ENCODE peak calls at places on chromosomes 13 and 19, in five cellular contexts. One of them, this sample, is unnamed.

GRCh38 chr19:54573330-54573872 is at the start of gene LILRA2:
- DNase-seq in NT2/D1: no peak
- DNase-seq in H1: no peak
- DNase-seq in SK-N-SH: no peak
- DNase-seq in GM12878: no peak
- DNase-seq in this sample: no peak

GRCh38 chr13:93235258-93236015 is 8.8 kb downstream of the GPC6 start:
- DNase-seq in GM12878: no peak
- DNase-seq in NT2/D1: no peak
- DNase-seq in H1: no peak
- DNase-seq in SK-N-SH: no peak
- DNase-seq in this sample: no peak

GRCh38 chr19:13117772-13118423 is at the start of gene NACC1:
- DNase-seq in SK-N-SH: peak; percentile 99
- DNase-seq in H1: peak; percentile 87
- DNase-seq in GM12878: no peak
- DNase-seq in NT2/D1: peak; percentile 80
- DNase-seq in this sample: peak; percentile 89

GRCh38 chr13:34926513-34926912 is 15.6 kb upstream of the NBEA start:
- DNase-seq in H1: no peak
- DNase-seq in GM12878: no peak
- DNase-seq in SK-N-SH: no peak
- DNase-seq in NT2/D1: no peak
- DNase-seq in this sample: no peak

GRCh38 chr13:25281193-25281936 is 5.9 kb downstream of the MTMR6 start:
- DNase-seq in NT2/D1: no peak
- DNase-seq in GM12878: peak; percentile 45
- DNase-seq in H1: no peak
- DNase-seq in SK-N-SH: no peak
- DNase-seq in this sample: no peak

GRCh38 chr13:44266305-44266704 is 107.3 kb upstream of the SERP2 start:
- DNase-seq in NT2/D1: no peak
- DNase-seq in GM12878: no peak
- DNase-seq in H1: no peak
- DNase-seq in SK-N-SH: no peak
- DNase-seq in this sample: no peak

GRCh38 chr13:110398564-110399507 is 91.8 kb downstream of the COL4A2 start:
- DNase-seq in GM12878: no peak
- DNase-seq in NT2/D1: no peak
- DNase-seq in H1: no peak
- DNase-seq in SK-N-SH: no peak
- DNase-seq in this sample: no peak

GRCh38 chr19:2579678-2580280 is 103.9 kb downstream of the GADD45B start:
- DNase-seq in H1: no peak
- DNase-seq in SK-N-SH: no peak
- DNase-seq in NT2/D1: no peak
- DNase-seq in GM12878: no peak
- DNase-seq in this sample: no peak

GRCh38 chr13:27915301-27916207 is 4.2 kb upstream of the PDX1 start:
- DNase-seq in SK-N-SH: no peak
- DNase-seq in NT2/D1: no peak
- DNase-seq in H1: peak; percentile 39
- DNase-seq in GM12878: no peak
- DNase-seq in this sample: no peak

GRCh38 chr19:41265376-41266153 is 1.4 kb downstream of the HNRNPUL1 start:
- DNase-seq in GM12878: no peak
- DNase-seq in NT2/D1: no peak
- DNase-seq in SK-N-SH: peak; percentile 27
- DNase-seq in H1: no peak
- DNase-seq in this sample: no peak

GRCh38 chr19:48680436-48681126 is 7.8 kb upstream of the NTN5 start:
- DNase-seq in SK-N-SH: no peak
- DNase-seq in H1: no peak
- DNase-seq in GM12878: no peak
- DNase-seq in NT2/D1: no peak
- DNase-seq in this sample: no peak

GRCh38 chr19:11658954-11659353 is 61.7 kb downstream of the ZNF627 start:
- DNase-seq in H1: no peak
- DNase-seq in NT2/D1: no peak
- DNase-seq in SK-N-SH: no peak
- DNase-seq in GM12878: no peak
- DNase-seq in this sample: no peak

GRCh38 chr19:16273005-16273404 is 51.6 kb upstream of the KLF2 start:
- DNase-seq in GM12878: no peak
- DNase-seq in NT2/D1: peak; percentile 30
- DNase-seq in H1: no peak
- DNase-seq in SK-N-SH: no peak
- DNase-seq in this sample: no peak

GRCh38 chr19:47280183-47280797 is 5.6 kb downstream of the INAFM1 start:
- DNase-seq in SK-N-SH: peak; percentile 51
- DNase-seq in H1: peak; percentile 93
- DNase-seq in GM12878: no peak
- DNase-seq in NT2/D1: no peak
- DNase-seq in this sample: no peak

GRCh38 chr13:107551521-107551920 is 663.8 kb downstream of the LIG4 start:
- DNase-seq in SK-N-SH: no peak
- DNase-seq in H1: no peak
- DNase-seq in GM12878: no peak
- DNase-seq in NT2/D1: no peak
- DNase-seq in this sample: no peak

GRCh38 chr13:107545946-107546502 is 669.3 kb downstream of the LIG4 start:
- DNase-seq in GM12878: no peak
- DNase-seq in NT2/D1: no peak
- DNase-seq in SK-N-SH: no peak
- DNase-seq in H1: no peak
- DNase-seq in this sample: no peak
- TF ChIP-seq YY1 in GM12878: no peak
- TF ChIP-seq YY1 in NT2/D1: no peak
- TF ChIP-seq YY1 in SK-N-SH: no peak
- TF ChIP-seq YY1 in H1: no peak
- TF ChIP-seq YY1 in this sample: no peak

DNA sequence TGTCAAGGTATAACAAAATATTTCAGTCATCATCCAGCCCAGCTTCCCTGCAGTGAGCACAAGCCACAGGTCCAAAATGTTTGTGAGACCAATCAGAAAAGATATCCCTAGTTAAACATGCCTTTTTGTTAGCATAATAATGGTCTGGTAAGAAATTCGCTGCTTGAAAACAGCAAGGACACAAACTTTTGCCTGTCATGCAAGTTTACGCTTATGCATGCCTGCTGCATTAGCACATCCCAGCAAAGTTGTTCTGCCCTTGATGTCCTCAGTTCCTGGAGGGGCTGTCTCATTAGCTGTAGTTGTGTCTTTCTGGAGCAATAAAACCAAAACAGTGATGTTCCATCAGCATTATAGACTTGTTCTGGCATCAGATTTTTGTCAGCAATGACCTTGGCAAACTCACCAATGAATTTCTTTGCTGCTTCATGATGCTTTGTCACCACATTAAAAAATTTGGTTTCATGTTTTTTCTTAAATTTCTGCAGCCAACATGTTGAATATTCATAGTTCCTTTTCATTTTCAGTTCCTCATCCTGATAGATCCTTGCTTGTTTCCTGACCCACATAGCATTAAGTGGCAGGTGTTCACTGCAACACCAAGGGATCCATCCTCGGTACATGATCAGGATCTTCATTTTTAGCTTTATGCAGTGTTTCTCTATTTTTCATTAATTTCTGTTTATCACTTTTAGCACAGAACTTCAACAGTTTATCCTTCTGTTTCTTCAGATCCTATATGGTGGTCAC is 72.0 kb upstream of the GPR183 start:
- DNase-seq in SK-N-SH: no peak
- DNase-seq in GM12878: no peak
- DNase-seq in H1: peak; percentile 35
- DNase-seq in NT2/D1: peak; percentile 69
- DNase-seq in this sample: no peak
- TF ChIP-seq YY1 in SK-N-SH: no peak
- TF ChIP-seq YY1 in GM12878: no peak
- TF ChIP-seq YY1 in H1: no peak
- TF ChIP-seq YY1 in NT2/D1: no peak
- TF ChIP-seq YY1 in this sample: no peak

GRCh38 chr13:112575680-112576079 is 12.3 kb downstream of the TUBGCP3 start:
- DNase-seq in H1: no peak
- DNase-seq in SK-N-SH: peak; percentile 35
- DNase-seq in NT2/D1: no peak
- DNase-seq in GM12878: no peak
- DNase-seq in this sample: no peak
- TF ChIP-seq YY1 in H1: no peak
- TF ChIP-seq YY1 in SK-N-SH: no peak
- TF ChIP-seq YY1 in NT2/D1: no peak
- TF ChIP-seq YY1 in GM12878: no peak
- TF ChIP-seq YY1 in this sample: no peak

GRCh38 chr19:50050406-50051223 is 24.8 kb downstream of the ZNF473 start:
- DNase-seq in GM12878: peak; percentile 23
- DNase-seq in NT2/D1: peak; percentile 35
- DNase-seq in SK-N-SH: peak; percentile 86
- DNase-seq in H1: peak; percentile 63
- DNase-seq in this sample: no peak

GRCh38 chr19:50043967-50044366 is 18.2 kb downstream of the ZNF473 start:
- DNase-seq in NT2/D1: no peak
- DNase-seq in H1: no peak
- DNase-seq in SK-N-SH: no peak
- DNase-seq in GM12878: no peak
- DNase-seq in this sample: no peak

GRCh38 chr19:50044922-50045321 is 19.1 kb downstream of the ZNF473 start:
- DNase-seq in SK-N-SH: no peak
- DNase-seq in H1: no peak
- DNase-seq in NT2/D1: no peak
- DNase-seq in GM12878: no peak
- DNase-seq in this sample: no peak

GRCh38 chr19:50046649-50047503 is 21.1 kb downstream of the ZNF473 start:
- DNase-seq in H1: peak; percentile 84
- DNase-seq in NT2/D1: peak; percentile 33
- DNase-seq in GM12878: no peak
- DNase-seq in SK-N-SH: peak; percentile 50
- DNase-seq in this sample: peak; percentile 27

GRCh38 chr19:50047686-50048085 is 21.9 kb downstream of the ZNF473 start:
- DNase-seq in GM12878: no peak
- DNase-seq in SK-N-SH: no peak
- DNase-seq in H1: no peak
- DNase-seq in NT2/D1: no peak
- DNase-seq in this sample: no peak
- TF ChIP-seq YY1 in GM12878: no peak
- TF ChIP-seq YY1 in SK-N-SH: no peak
- TF ChIP-seq YY1 in H1: no peak
- TF ChIP-seq YY1 in NT2/D1: no peak
- TF ChIP-seq YY1 in this sample: no peak

GRCh38 chr13:62305758-62306157 is 890.1 kb upstream of the PCDH20 start:
- DNase-seq in H1: no peak
- DNase-seq in GM12878: peak; percentile 51
- DNase-seq in SK-N-SH: no peak
- DNase-seq in NT2/D1: no peak
- DNase-seq in this sample: no peak
- TF ChIP-seq YY1 in H1: no peak
- TF ChIP-seq YY1 in GM12878: no peak
- TF ChIP-seq YY1 in SK-N-SH: no peak
- TF ChIP-seq YY1 in NT2/D1: no peak
- TF ChIP-seq YY1 in this sample: no peak

GRCh38 chr13:32261567-32261966 is 53.6 kb downstream of the ZAR1L start:
- DNase-seq in H1: no peak
- DNase-seq in SK-N-SH: peak; percentile 25
- DNase-seq in NT2/D1: no peak
- DNase-seq in GM12878: no peak
- DNase-seq in this sample: no peak
- TF ChIP-seq YY1 in H1: no peak
- TF ChIP-seq YY1 in SK-N-SH: no peak
- TF ChIP-seq YY1 in NT2/D1: no peak
- TF ChIP-seq YY1 in GM12878: no peak
- TF ChIP-seq YY1 in this sample: no peak

DNA sequence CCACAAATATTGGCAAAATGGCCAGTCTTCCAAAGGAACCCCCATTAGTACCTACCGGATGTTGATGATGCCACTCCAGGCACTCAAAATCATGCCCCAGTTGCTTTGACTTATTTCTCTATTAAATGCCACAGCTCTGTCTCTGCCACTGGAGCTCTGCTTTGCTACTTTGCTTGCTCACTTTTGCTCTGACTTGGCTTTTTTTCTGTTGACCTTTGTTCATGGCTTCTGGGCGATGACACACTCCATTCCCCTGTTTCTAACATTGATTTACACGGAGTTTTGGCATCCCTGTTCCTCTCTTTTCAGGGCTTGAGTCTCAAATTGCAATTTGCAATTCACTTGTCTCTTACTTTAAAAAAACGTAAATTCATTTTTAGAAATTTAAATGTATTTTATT is 217.1 kb upstream of the SPRY2 start:
- DNase-seq in NT2/D1: no peak
- DNase-seq in GM12878: no peak
- DNase-seq in SK-N-SH: no peak
- DNase-seq in H1: no peak
- DNase-seq in this sample: no peak
- TF ChIP-seq YY1 in NT2/D1: no peak
- TF ChIP-seq YY1 in GM12878: no peak
- TF ChIP-seq YY1 in SK-N-SH: no peak
- TF ChIP-seq YY1 in H1: no peak
- TF ChIP-seq YY1 in this sample: no peak

GRCh38 chr19:10007811-10008211 is 2.5 kb downstream of the COL5A3 start:
- DNase-seq in GM12878: no peak
- DNase-seq in SK-N-SH: peak; percentile 41
- DNase-seq in NT2/D1: no peak
- DNase-seq in H1: no peak
- DNase-seq in this sample: no peak
- TF ChIP-seq YY1 in GM12878: no peak
- TF ChIP-seq YY1 in SK-N-SH: no peak
- TF ChIP-seq YY1 in NT2/D1: no peak
- TF ChIP-seq YY1 in H1: no peak
- TF ChIP-seq YY1 in this sample: no peak

GRCh38 chr19:5303208-5303607 is 37.4 kb downstream of the PTPRS start:
- DNase-seq in H1: no peak
- DNase-seq in NT2/D1: no peak
- DNase-seq in GM12878: no peak
- DNase-seq in SK-N-SH: no peak
- DNase-seq in this sample: no peak
- TF ChIP-seq YY1 in H1: no peak
- TF ChIP-seq YY1 in NT2/D1: no peak
- TF ChIP-seq YY1 in GM12878: no peak
- TF ChIP-seq YY1 in SK-N-SH: no peak
- TF ChIP-seq YY1 in this sample: no peak

DNA sequence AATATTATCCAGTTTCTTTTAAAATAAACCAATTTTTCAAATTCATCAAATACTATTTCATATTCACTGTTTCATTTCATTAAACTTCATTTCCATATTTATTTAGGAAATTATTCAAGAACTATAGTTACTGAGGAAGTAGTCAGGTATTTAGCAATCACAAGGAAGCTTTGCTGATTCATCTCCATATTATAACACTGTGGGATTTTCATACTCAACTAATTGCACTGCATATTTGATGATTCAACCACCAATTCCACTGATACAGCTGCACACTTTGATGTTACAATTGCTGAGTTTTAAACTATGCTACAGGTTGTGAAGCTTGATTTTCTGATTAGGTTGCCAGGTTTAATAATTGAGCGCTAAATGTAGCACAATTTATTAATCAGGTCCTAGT is 556.8 kb upstream of the SLITRK1 start:
- DNase-seq in GM12878: no peak
- DNase-seq in SK-N-SH: no peak
- DNase-seq in NT2/D1: no peak
- DNase-seq in H1: no peak
- DNase-seq in this sample: no peak
- TF ChIP-seq YY1 in GM12878: no peak
- TF ChIP-seq YY1 in SK-N-SH: no peak
- TF ChIP-seq YY1 in NT2/D1: no peak
- TF ChIP-seq YY1 in H1: no peak
- TF ChIP-seq YY1 in this sample: no peak

This sample was measured in HCT116.